ENCODE peak calls at places on chromosomes 2 and 18, in six cellular contexts. Z, O, M, G, P and H are unnamed samples.

GRCh38 chr2:77270433-77270832 is 251.7 kb downstream of the LRRTM4 start:
- DNase-seq in Z (no peak), O (peak), M (no peak), G (no peak), P (no peak), H (no peak)

GRCh38 chr2:11387831-11388230 is 43.4 kb upstream of the ROCK2 start:
- DNase-seq in Z (no peak), O (no peak), M (no peak), G (no peak), P (no peak), H (no peak)

GRCh38 chr2:171578156-171578803 is 56.0 kb downstream of the CYBRD1 start:
- DNase-seq in Z (no peak), O (no peak), M (no peak), G (no peak), P (no peak), H (no peak)

GRCh38 chr18:28095041-28095440 is 81.9 kb downstream of the CDH2 start:
- DNase-seq in Z (no peak), O (no peak), M (peak), G (no peak), P (no peak), H (no peak)

GRCh38 chr2:122390406-122390805 is 635.0 kb downstream of the TSN start:
- DNase-seq in Z (no peak), O (peak), M (no peak), G (no peak), P (no peak), H (peak)

GRCh38 chr2:96265349-96265839 is 403 bp downstream of the TMEM127 start:
- DNase-seq in Z (peak), O (no peak), M (peak), G (no peak), P (peak), H (peak)

GRCh38 chr2:181774601-181775179 is 94.4 kb upstream of the NEUROD1 start:
- DNase-seq in Z (no peak), O (peak), M (peak), G (no peak), P (no peak), H (peak)

GRCh38 chr2:27683390-27684071 is 19.8 kb downstream of the SLC4A1AP start:
- DNase-seq in Z (peak), O (peak), M (peak), G (peak), P (peak), H (peak)

GRCh38 chr2:63064197-63064596 is 13.6 kb downstream of the OTX1 start:
- DNase-seq in Z (no peak), O (peak), M (no peak), G (no peak), P (no peak), H (no peak)

GRCh38 chr2:195500878-195501277 is 156.1 kb upstream of the SLC39A10 start:
- DNase-seq in Z (no peak), O (no peak), M (no peak), G (no peak), P (no peak), H (no peak)

GRCh38 chr2:239397856-239398470 is 2.9 kb downstream of the HDAC4 start:
- DNase-seq in Z (no peak), O (no peak), M (no peak), G (no peak), P (no peak), H (no peak)

GRCh38 chr2:95387358-95387757 is 15.2 kb upstream of the FAHD2A start:
- DNase-seq in Z (no peak), O (no peak), M (no peak), G (no peak), P (no peak), H (no peak)

GRCh38 chr2:10392951-10393647 is 55.0 kb downstream of the ODC1 start:
- DNase-seq in Z (no peak), O (no peak), M (no peak), G (no peak), P (peak), H (no peak)

GRCh38 chr2:26988165-26988879 is 17.9 kb downstream of the MAPRE3 start:
- DNase-seq in Z (no peak), O (no peak), M (peak), G (no peak), P (no peak), H (no peak)

GRCh38 chr18:28204154-28204553 is 27.2 kb upstream of the CDH2 start:
- DNase-seq in Z (no peak), O (peak), M (peak), G (no peak), P (no peak), H (no peak)